ENCODE peak calls at places on chromosomes 5 and 9, in five cellular contexts. N is activated naive CD8-positive, alpha-beta T cell treated with anti-CD3 and anti-CD28 coated beads for 36 hours; F is astrocyte of the spinal cord; V is ureter; D is breast epithelium. R is an unnamed sample.

GRCh38 chr9:73093740-73094379 is 57.8 kb upstream of the ANXA1 start:
- DNase-seq in N (no peak), F (peak; percentile 38), V (no peak), D (no peak), R (peak; percentile 18)

GRCh38 chr9:76559283-76559682 is 100.3 kb downstream of the GCNT1 start:
- DNase-seq in N (no peak), F (no peak), V (no peak), D (no peak), R (no peak)

GRCh38 chr5:172283020-172283861 is at the start of gene UBTD2:
- DNase-seq in N (peak; percentile 86), F (peak; percentile 76), V (peak; percentile 88), D (peak; percentile 81), R (peak; percentile 60)

GRCh38 chr5:95572016-95572415 is 17.1 kb downstream of the ARSK start:
- DNase-seq in N (no peak), F (no peak), V (no peak), D (no peak), R (no peak)

GRCh38 chr9:2307480-2307879 is 292.3 kb downstream of the SMARCA2 start:
- DNase-seq in N (no peak), F (peak; percentile 9), V (no peak), D (no peak), R (peak; percentile 36)

GRCh38 chr5:59356813-59357381 is 536.6 kb downstream of the PDE4D start:
- DNase-seq in N (no peak), F (no peak), V (no peak), D (no peak), R (no peak)

GRCh38 chr5:141695627-141696180 is 13.7 kb upstream of the ARAP3 start:
- DNase-seq in N (no peak), F (no peak), V (no peak), D (no peak), R (peak; percentile 65)

GRCh38 chr9:136023401-136024225 is 62.4 kb upstream of the UBAC1 start:
- DNase-seq in N (no peak), F (peak; percentile 20), V (no peak), D (peak; percentile 50), R (no peak)

GRCh38 chr9:88722753-88723152 is 187.8 kb downstream of the NXNL2 start:
- DNase-seq in N (no peak), F (peak; percentile 33), V (no peak), D (no peak), R (peak; percentile 54)